ENCODE peak calls at places on chromosome 18, in six cellular contexts. A, U, R, J, V and K are unnamed samples.

GRCh38 chr18:33744032-33744697 is 166.1 kb downstream of the ASXL3 start:
- DNase-seq in J (no peak), U (no peak), A (no peak), R (no peak), V (no peak), K (no peak)

GRCh38 chr18:48031011-48031480 is 100.6 kb upstream of the SMAD2 start:
- DNase-seq in V (peak; percentile 63), R (peak; percentile 51), U (no peak), J (no peak), A (peak; percentile 65), K (peak; percentile 35)

GRCh38 chr18:76573325-76574025 is 78.4 kb upstream of the ZNF516 start:
- DNase-seq in R (no peak), U (no peak), A (no peak), V (peak; percentile 15), J (no peak), K (no peak)

GRCh38 chr18:34866739-34867138 is 156.6 kb downstream of the DTNA start:
- DNase-seq in V (no peak), U (no peak), R (no peak), A (no peak), J (no peak), K (no peak)

GRCh38 chr18:24657461-24657860 is 197.0 kb downstream of the HRH4 start:
- DNase-seq in V (no peak), A (no peak), R (no peak), U (no peak), J (no peak), K (peak; percentile 76)

GRCh38 chr18:13455960-13456471 is 237.5 kb downstream of the LDLRAD4 start:
- DNase-seq in R (no peak), U (no peak), V (no peak), A (no peak), J (no peak), K (no peak)

GRCh38 chr18:669077-669476 is 11.6 kb downstream of the TYMS start:
- DNase-seq in J (no peak), U (no peak), A (no peak), V (no peak), R (no peak), K (no peak)

GRCh38 chr18:48975817-48976649 is 25.3 kb upstream of the SMAD7 start:
- DNase-seq in J (no peak), U (no peak), V (peak; percentile 62), A (no peak), R (no peak), K (peak; percentile 87)

GRCh38 chr18:7488571-7488970 is 78.5 kb upstream of the PTPRM start:
- DNase-seq in J (no peak), U (no peak), R (no peak), V (peak; percentile 11), A (no peak), K (no peak)
- TF ChIP-seq CTCF in J (no peak), U (no peak), R (no peak), V (no peak), A (no peak), K (no peak)

DNA sequence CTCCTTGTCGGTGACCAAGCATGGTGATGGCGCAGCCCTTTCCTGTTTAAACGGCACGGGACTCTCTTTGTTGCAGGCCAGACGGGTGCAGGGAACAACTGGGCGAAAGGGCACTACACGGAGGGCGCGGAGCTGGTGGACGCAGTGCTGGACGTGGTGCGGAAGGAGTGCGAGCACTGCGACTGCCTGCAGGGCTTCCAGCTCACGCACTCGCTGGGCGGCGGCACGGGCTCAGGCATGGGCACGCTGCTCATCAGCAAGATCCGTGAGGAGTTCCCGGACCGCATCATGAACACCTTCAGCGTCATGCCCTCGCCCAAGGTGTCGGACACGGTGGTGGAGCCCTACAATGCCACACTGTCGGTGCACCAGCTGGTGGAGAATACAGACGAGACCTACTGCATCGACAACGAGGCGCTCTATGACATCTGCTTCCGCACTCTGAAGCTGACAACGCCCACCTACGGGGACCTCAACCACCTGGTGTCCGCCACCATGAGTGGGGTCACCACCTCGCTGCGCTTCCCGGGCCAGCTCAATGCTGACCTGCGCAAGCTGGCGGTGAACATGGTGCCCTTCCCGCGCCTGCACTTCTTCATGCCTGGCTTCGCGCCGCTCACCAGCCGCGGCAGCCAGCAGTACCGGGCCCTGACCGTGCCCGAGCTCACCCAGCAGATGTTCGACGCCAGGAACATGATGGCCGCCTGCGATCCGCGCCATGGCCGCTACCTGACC is 17.1 kb downstream of the TUBB6 start:
- DNase-seq in R (no peak), J (no peak), U (no peak), V (no peak), A (peak; percentile 63), K (no peak)
- TF ChIP-seq POLR2A in R (no peak), J (no peak), U (no peak), V (no peak), A (no peak), K (no peak)

DNA sequence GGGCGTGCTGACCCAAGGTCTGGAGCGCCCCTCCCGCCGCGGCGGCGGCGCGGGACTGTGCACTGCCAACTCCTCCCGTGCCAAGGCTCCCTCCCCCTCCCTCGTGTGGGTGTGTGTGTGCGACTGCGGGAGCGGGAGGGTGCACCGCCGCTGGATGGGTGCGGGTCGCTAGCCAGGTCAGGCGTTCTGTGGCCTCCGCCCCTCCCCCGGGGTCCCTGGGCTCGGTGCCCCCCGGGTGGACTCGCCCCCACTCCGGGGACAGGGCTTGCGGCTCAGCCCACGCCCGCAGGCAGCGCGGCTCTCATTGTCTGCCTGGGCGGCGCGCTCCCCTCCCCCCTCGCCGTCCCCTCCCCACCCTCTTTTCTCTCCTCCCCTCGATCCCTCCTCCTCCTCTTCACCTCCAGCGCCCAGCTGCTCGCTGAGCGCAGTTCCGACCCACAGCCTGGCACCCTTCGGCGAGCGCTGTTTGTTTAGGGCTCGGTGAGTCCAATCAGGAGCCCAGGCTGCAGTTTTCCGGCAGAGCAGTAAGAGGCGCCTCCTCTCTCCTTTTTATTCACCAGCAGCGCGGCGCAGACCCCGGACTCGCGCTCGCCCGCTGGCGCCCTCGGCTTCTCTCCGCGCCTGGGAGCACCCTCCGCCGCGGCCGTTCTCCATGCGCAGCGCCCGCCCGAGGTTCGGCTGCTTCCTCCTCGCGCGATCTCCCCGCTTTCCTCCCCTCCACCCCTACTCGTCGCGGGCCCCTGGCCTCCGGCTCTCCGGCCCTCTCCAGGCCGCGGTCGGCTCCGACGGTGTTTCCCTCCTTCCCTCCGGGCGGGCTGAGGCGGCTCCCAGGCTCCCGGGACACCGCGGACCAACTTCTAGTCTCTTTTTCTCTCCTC is at the start of gene GATA6:
- DNase-seq in J (no peak), A (peak; percentile 89), R (peak; percentile 85), U (peak; percentile 97), V (peak; percentile 85), K (peak; percentile 84)
- H3K27ac ChIP-seq in J (peak within 1 kb of the TSS; percentile 86), A (peak within 1 kb of the TSS; percentile 90), R (peak within 1 kb of the TSS; percentile 75), U (peak within 1 kb of the TSS; percentile 98), V (peak within 1 kb of the TSS; percentile 97), K (peak within 1 kb of the TSS; percentile 88)

GRCh38 chr18:32018331-32019250 is at the start of gene RNF125:
- DNase-seq in R (peak; percentile 87), U (peak; percentile 86), J (peak; percentile 39), A (peak; percentile 78), V (peak; percentile 58), K (peak; percentile 97)

GRCh38 chr18:32021756-32022564 is 3.3 kb downstream of the RNF125 start:
- DNase-seq in V (no peak), U (no peak), A (no peak), J (no peak), R (no peak), K (no peak)

DNA sequence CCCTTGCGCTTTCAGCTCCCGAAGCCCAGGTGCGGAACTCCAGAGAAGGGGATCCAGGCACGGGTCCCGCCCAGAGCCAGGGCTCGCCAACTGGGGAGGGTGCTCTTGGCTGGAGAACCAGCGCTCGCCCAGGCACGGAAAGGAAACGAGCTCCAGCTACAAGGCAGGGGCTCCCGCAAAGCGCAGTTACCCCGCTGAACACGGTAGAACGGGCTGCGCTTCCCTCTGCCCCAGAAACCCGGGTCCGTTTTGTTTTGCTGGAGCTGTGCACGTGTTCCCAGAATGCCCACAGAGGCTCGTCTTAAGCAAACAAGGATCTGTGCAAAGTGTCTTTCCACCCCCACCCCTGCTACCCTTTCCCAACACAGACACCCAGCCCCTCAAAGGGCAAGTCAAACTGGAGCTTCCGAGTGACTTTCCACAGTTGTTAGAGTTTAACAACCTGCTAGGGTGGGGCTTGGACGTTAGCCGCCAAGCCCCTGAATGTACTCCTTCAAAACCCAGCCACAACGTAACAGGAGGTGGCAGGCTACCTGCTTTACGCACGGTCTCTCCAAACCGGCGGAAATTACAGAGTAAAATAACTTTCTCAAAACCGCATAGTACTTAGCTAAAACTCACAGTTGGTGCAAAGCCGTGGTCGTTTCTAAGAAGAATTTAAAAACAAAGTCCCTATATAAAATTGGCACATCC is 772 bp downstream of the RNF125 start:
- DNase-seq in R (peak; percentile 26), A (no peak), U (peak; percentile 86), V (peak; percentile 9), J (no peak), K (peak; percentile 90)
- TF ChIP-seq CTCF in R (no peak), A (no peak), U (no peak), V (no peak), J (no peak), K (no peak)